ENCODE peak calls at places on chromosomes 16 and 17, in five cellular contexts. V, O, R, B and Z are unnamed samples.

GRCh38 chr16:31301708-31302400 is 42.1 kb downstream of the ITGAM start:
- DNase-seq in R (no peak), B (no peak), O (no peak), V (no peak), Z (no peak)

GRCh38 chr16:1745900-1746692 is 25.2 kb downstream of the NME3 start:
- DNase-seq in O (peak), R (no peak), B (no peak), V (no peak), Z (peak)

GRCh38 chr16:82630219-82630618 is 3.5 kb downstream of the CDH13 start:
- DNase-seq in R (no peak), O (peak), B (no peak), V (no peak), Z (no peak)

GRCh38 chr17:43713494-43714162 is 45.0 kb downstream of the SOST start:
- DNase-seq in R (peak), O (no peak), B (no peak), V (no peak), Z (no peak)

GRCh38 chr16:50299508-50300105 is 33.3 kb downstream of the ADCY7 start:
- DNase-seq in O (no peak), B (no peak), V (no peak), R (no peak), Z (no peak)

GRCh38 chr16:29790949-29791844 is 646 bp downstream of the KIF22 start:
- DNase-seq in V (no peak), B (no peak), R (no peak), O (no peak), Z (no peak)

GRCh38 chr16:82108774-82109173 is 61.2 kb downstream of the MPHOSPH6 start:
- DNase-seq in R (no peak), V (no peak), B (no peak), O (no peak), Z (no peak)

GRCh38 chr16:57628008-57628781 is at the start of gene ADGRG1:
- DNase-seq in O (peak), R (no peak), V (no peak), B (peak), Z (peak)

GRCh38 chr16:10817963-10818941 is at the start of gene TVP23A:
- DNase-seq in O (no peak), V (no peak), R (no peak), B (no peak), Z (no peak)
- H3K4me3 ChIP-seq in O (no peak), V (no peak), R (no peak), B (no peak), Z (no peak)

GRCh38 chr17:32323784-32324590 is 18.0 kb downstream of the C17orf75 start:
- DNase-seq in B (no peak), R (peak), V (no peak), O (no peak), Z (no peak)
- H3K4me3 ChIP-seq in B (no peak), R (peak), V (no peak), O (no peak), Z (peak)

GRCh38 chr17:76492250-76492988 is 8.8 kb downstream of the RHBDF2 start:
- DNase-seq in V (no peak), R (no peak), O (no peak), B (no peak), Z (no peak)
- H3K4me3 ChIP-seq in V (no peak), R (no peak), O (no peak), B (no peak), Z (no peak)

DNA sequence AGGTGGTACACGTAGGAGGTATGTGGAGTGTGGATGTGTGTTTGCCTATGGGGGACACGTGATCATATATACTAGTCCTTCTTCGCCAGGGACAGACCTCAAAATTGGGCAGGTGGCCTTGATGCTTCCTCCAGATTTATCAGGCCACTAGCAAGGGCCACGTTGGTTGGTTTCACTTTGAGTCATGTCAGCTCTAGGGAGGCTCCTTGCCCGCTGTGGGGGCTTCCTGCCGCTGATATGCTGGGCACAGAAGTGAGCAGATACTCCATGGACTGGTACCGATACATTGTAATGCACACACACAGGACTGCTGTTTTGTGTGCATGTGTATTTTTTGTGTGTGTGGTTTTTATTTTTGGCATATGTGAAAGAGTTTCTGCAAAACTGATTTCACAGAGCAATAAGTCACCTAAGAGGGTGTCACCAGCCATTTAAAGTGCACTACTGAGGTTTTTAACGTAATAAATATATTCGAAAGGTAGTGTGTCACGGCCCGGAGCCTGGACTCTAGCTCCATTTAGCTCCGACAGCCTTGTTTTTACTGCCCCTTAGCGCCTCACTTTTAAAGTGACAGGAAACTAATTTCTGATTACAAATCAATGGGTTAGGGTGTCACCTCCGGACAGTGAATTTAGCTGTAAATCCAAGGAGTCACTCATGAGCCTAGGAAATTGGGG is 605.5 kb upstream of the SALL1 start:
- DNase-seq in V (no peak), R (peak), O (peak), B (no peak), Z (no peak)
- H3K4me3 ChIP-seq in V (no peak), R (peak), O (no peak), B (no peak), Z (no peak)

GRCh38 chr17:49216482-49216881 is 6.0 kb downstream of the ABI3 start:
- DNase-seq in B (no peak), O (no peak), V (no peak), R (no peak), Z (no peak)

GRCh38 chr17:49218941-49219913 is 8.7 kb downstream of the ABI3 start:
- DNase-seq in O (no peak), R (no peak), V (no peak), B (no peak), Z (no peak)

GRCh38 chr17:49214665-49215360 is 4.3 kb downstream of the ABI3 start:
- DNase-seq in R (no peak), B (no peak), O (no peak), V (no peak), Z (no peak)

GRCh38 chr17:49217651-49218413 is 7.3 kb downstream of the ABI3 start:
- DNase-seq in O (no peak), R (no peak), B (no peak), V (peak), Z (no peak)

DNA sequence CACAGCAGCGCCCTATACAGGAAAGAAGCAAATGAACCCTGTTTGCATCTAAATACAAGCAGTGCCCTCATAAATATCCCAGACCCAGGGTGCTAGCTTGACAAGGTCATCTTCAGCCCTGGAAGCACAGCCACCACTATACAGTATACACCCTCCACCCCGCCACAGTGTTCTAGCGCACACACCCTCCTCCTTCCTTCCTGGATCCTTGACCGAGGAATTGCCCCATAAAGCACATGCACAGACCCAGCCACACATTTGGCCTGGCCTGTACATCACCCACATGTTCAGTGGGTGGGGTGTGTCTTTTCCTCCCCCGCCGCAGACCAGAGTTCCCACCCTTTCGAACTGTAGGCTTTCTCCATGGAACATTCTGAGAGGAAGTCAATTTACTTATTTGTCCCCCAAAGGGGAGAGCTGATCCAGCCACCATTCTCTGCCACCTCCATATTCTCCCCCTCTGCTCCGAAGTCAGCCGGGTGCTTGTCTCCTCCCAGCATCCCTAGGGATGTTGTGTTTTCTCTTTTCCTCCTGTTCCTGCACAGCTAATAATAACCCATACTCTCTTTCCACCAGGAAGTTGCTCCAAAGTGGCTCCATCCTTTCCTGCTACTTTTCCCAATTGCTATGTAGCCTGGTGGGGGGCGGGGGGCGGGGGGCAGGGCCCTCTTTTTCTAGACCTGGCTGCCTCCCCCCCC is 6.6 kb downstream of the ABI3 start:
- DNase-seq in B (no peak), R (no peak), O (no peak), V (no peak), Z (no peak)
- H3K4me3 ChIP-seq in B (no peak), R (no peak), O (no peak), V (no peak), Z (no peak)

DNA sequence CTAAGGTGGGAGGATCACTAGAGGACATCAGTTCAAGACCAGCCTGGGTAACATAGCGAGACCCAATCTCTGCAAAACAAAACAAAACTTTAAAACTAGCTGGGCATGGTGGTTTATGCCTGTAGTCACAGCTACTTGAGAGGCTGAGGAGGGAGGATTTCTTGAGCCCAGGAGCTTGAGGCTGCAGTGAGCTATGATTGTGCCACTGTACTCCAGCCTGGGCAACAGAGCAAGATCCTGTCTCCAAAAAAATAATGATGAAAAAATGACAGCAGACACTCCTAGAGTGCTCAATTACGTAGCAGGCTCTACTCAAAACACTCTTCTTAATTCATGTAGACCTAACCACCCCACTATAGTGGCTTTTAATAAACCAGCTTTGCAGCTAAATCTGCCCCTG is 12.9 kb downstream of the ERN2 start:
- DNase-seq in R (no peak), V (no peak), B (no peak), O (no peak), Z (no peak)
- H3K4me3 ChIP-seq in R (no peak), V (no peak), B (no peak), O (no peak), Z (no peak)